ENCODE peak calls at places on chromosomes 5 and 9, in six cellular contexts. G is fibroblast of the aortic adventitia, P is ovary, E is transverse colon, C is AG04450, J is fibroblast of lung. F is an unnamed sample.

GRCh38 chr5:181259974-181260719 is 796 bp downstream of the TRIM52 start:
- DNase-seq in E (no peak), P (no peak), C (no peak), J (no peak), G (no peak), F (no peak)

GRCh38 chr5:37875051-37875787 is 35.4 kb upstream of the GDNF start:
- DNase-seq in C (peak), G (peak), P (no peak), J (peak), E (no peak), F (peak)

GRCh38 chr5:54807421-54807820 is 178.0 kb downstream of the ESM1 start:
- DNase-seq in G (peak), E (no peak), J (peak), C (peak), P (no peak), F (peak)

GRCh38 chr5:8633706-8634105 is 764.8 kb downstream of the MTRR start:
- DNase-seq in C (no peak), G (peak), P (no peak), J (peak), E (no peak), F (peak)

GRCh38 chr5:40240671-40241070 is 439.0 kb upstream of the PTGER4 start:
- DNase-seq in E (no peak), G (no peak), P (no peak), J (no peak), C (no peak), F (no peak)

GRCh38 chr5:55517804-55518203 is 17.0 kb downstream of the PLPP1 start:
- DNase-seq in J (no peak), G (no peak), E (peak), C (no peak), P (no peak), F (no peak)

GRCh38 chr5:145775893-145776444 is 59.2 kb downstream of the PRELID2 start:
- DNase-seq in J (peak), C (peak), E (no peak), G (peak), P (no peak), F (peak)

GRCh38 chr9:87657190-87657589 is 68.7 kb upstream of the CTSL start:
- DNase-seq in J (no peak), C (no peak), G (no peak), E (no peak), P (no peak), F (peak)

GRCh38 chr5:138985683-138986082 is 110.5 kb upstream of the LRRTM2 start:
- DNase-seq in J (no peak), C (no peak), P (no peak), E (no peak), G (no peak), F (no peak)

GRCh38 chr5:81268797-81269196 is 32.6 kb upstream of the ZCCHC9 start:
- DNase-seq in P (no peak), J (peak), C (peak), E (no peak), G (peak), F (peak)

GRCh38 chr5:143931389-143931984 is 119.5 kb downstream of the HMHB1 start:
- DNase-seq in J (no peak), P (no peak), G (peak), C (no peak), E (no peak), F (no peak)

GRCh38 chr9:19484699-19485098 is 75.9 kb downstream of the ACER2 start:
- DNase-seq in C (no peak), J (no peak), P (no peak), G (no peak), E (no peak), F (no peak)

GRCh38 chr5:130104895-130105684 is 200.8 kb downstream of the CHSY3 start:
- DNase-seq in J (no peak), G (peak), C (no peak), P (no peak), E (no peak), F (no peak)

GRCh38 chr9:7178729-7179128 is 421.0 kb downstream of the KDM4C start:
- DNase-seq in J (no peak), P (no peak), G (no peak), E (no peak), C (no peak), F (no peak)

GRCh38 chr9:124941689-124942561 is 1.0 kb upstream of the GOLGA1 start:
- DNase-seq in C (no peak), G (peak), J (peak), P (peak), E (peak), F (peak)

GRCh38 chr9:131418143-131419028 is 24.5 kb downstream of the PRRC2B start:
- DNase-seq in J (no peak), C (no peak), G (no peak), E (peak), P (peak), F (no peak)

GRCh38 chr5:138000102-138000723 is 32.7 kb downstream of the FAM13B start:
- DNase-seq in G (peak), P (no peak), J (peak), E (no peak), C (no peak), F (peak)

GRCh38 chr9:13412323-13412722 is 132.8 kb upstream of the MPDZ start:
- DNase-seq in E (no peak), J (no peak), G (peak), C (no peak), P (no peak), F (no peak)

GRCh38 chr9:129393064-129393463 is 215.0 kb upstream of the IER5L start:
- DNase-seq in E (no peak), C (no peak), J (no peak), G (no peak), P (no peak), F (no peak)

GRCh38 chr5:10400411-10400810 is 41.3 kb upstream of the ROPN1L start:
- DNase-seq in J (no peak), E (no peak), G (no peak), C (no peak), P (no peak), F (no peak)

GRCh38 chr5:181215997-181216982 is 6.8 kb upstream of the TRIM41 start:
- DNase-seq in G (no peak), E (no peak), J (no peak), P (no peak), C (no peak), F (peak)

GRCh38 chr5:122053181-122054109 is 24.6 kb downstream of the LOX start:
- DNase-seq in J (peak), G (peak), P (no peak), E (no peak), C (no peak), F (no peak)

GRCh38 chr5:164580155-164580554 is 1074.7 kb downstream of the MAT2B start:
- DNase-seq in E (no peak), C (no peak), G (no peak), P (no peak), J (no peak), F (no peak)

GRCh38 chr5:109485030-109485429 is 75.3 kb upstream of the PJA2 start:
- DNase-seq in C (no peak), J (peak), E (peak), P (no peak), G (peak), F (peak)

GRCh38 chr5:1103505-1104326 is 8.1 kb downstream of the SLC12A7 start:
- DNase-seq in C (no peak), P (peak), E (peak), J (peak), G (peak), F (no peak)

GRCh38 chr5:51273871-51274270 is 109.4 kb upstream of the ISL1 start:
- DNase-seq in E (no peak), J (no peak), P (no peak), G (no peak), C (no peak), F (no peak)

GRCh38 chr9:97781902-97782301 is 71.1 kb upstream of the FOXE1 start:
- DNase-seq in J (no peak), C (no peak), E (no peak), P (no peak), G (no peak), F (no peak)

GRCh38 chr5:149561848-149562247 is 10.6 kb upstream of the CSNK1A1 start:
- DNase-seq in J (peak), E (no peak), C (peak), G (peak), P (no peak), F (peak)

GRCh38 chr5:52864884-52865283 is 77.2 kb downstream of the ITGA1 start:
- DNase-seq in J (peak), C (peak), P (no peak), G (no peak), E (no peak), F (peak)

DNA sequence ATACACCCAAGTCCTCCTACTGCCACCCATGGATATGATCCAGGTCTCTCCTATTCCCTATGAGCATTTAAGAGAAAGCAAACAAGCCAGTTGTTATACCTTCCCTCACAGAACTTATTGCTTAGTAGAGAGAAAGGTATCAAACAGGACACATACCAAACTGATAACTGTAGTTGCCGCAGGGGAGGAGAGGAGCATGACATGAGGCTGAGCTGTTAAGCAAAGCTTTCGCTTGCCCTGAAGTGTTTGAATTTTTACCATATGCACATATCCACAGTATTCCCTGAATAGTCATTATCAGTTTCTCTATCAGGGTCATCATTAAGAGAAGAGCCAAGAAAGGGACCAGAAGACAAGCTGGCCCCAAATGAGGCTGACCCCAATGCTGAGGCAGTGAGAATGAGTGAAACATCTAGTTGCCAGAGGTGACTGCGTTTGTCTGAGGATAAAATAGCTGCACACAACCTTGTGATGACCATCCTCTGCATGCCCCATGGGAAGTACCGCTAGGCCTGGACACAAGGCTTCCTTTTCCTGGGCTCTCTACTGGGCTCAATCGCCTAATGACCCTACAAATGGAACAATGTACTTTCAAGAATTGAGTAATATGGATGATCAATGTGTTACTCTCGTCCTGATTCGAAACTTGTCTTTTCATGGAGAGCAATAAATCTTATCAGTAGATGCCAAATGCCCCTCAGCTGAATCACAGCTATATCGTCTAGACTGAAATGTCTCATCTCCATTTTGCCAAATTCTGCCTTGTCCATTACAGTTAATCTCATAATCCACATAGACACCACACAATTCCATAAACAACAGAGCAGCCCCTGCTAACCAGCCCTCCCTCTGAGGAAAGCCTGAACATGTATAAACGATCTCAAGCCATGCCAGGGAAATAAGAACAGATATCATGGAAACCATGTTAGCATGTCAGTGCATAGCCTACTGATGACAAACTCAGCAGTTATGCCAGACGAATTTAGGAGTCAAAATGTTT is 4.3 kb upstream of the IFNK start:
- DNase-seq in P (no peak), C (no peak), J (no peak), G (no peak), E (no peak), F (no peak)
- H3K4me3 ChIP-seq in P (no peak), C (no peak), J (no peak), G (no peak), E (no peak), F (no peak)

GRCh38 chr5:30413540-30413939 is 779.9 kb upstream of the CDH6 start:
- DNase-seq in E (no peak), P (no peak), G (peak), J (no peak), C (no peak), F (peak)
- TF ChIP-seq CTCF in E (no peak), P (no peak), G (peak), J (no peak), C (peak), F (peak)

GRCh38 chr5:78178356-78178755 is 116.1 kb downstream of the AP3B1 start:
- DNase-seq in P (no peak), G (no peak), C (no peak), J (no peak), E (no peak), F (no peak)
- H3K4me3 ChIP-seq in P (no peak), G (no peak), C (no peak), J (no peak), E (no peak), F (no peak)

GRCh38 chr9:847505-847904 is 6.0 kb downstream of the DMRT1 start:
- DNase-seq in P (no peak), G (no peak), J (no peak), C (no peak), E (no peak), F (no peak)

GRCh38 chr9:846852-847251 is 5.4 kb downstream of the DMRT1 start:
- DNase-seq in P (no peak), C (no peak), G (no peak), E (no peak), J (no peak), F (no peak)

GRCh38 chr9:840343-840742 is 1.2 kb upstream of the DMRT1 start:
- DNase-seq in J (no peak), G (no peak), P (no peak), C (no peak), E (no peak), F (no peak)

GRCh38 chr9:841371-842209 is at the start of gene DMRT1:
- DNase-seq in C (no peak), P (no peak), J (no peak), E (no peak), G (no peak), F (no peak)

GRCh38 chr9:842918-843468 is 1.5 kb downstream of the DMRT1 start:
- DNase-seq in P (no peak), C (no peak), E (no peak), G (no peak), J (no peak), F (no peak)
- TF ChIP-seq CTCF in P (no peak), C (no peak), E (no peak), G (no peak), J (no peak), F (no peak)

GRCh38 chr9:91192785-91193657 is 168.7 kb downstream of the AUH start:
- DNase-seq in P (peak), G (peak), C (peak), E (peak), J (peak), F (peak)
- H3K4me3 ChIP-seq in P (peak), G (peak), C (peak), E (peak), J (peak), F (peak)

GRCh38 chr5:78555870-78556269 is 92.7 kb downstream of the LHFPL2 start:
- DNase-seq in E (no peak), C (no peak), J (no peak), P (no peak), G (no peak), F (no peak)
- TF ChIP-seq CTCF in E (no peak), C (no peak), J (no peak), P (no peak), G (no peak), F (peak)

GRCh38 chr5:80240368-80240986 is 15.4 kb downstream of the SERINC5 start:
- DNase-seq in J (no peak), G (no peak), E (no peak), C (no peak), P (no peak), F (no peak)
- H3K4me3 ChIP-seq in J (no peak), G (no peak), E (no peak), C (no peak), P (no peak), F (no peak)

DNA sequence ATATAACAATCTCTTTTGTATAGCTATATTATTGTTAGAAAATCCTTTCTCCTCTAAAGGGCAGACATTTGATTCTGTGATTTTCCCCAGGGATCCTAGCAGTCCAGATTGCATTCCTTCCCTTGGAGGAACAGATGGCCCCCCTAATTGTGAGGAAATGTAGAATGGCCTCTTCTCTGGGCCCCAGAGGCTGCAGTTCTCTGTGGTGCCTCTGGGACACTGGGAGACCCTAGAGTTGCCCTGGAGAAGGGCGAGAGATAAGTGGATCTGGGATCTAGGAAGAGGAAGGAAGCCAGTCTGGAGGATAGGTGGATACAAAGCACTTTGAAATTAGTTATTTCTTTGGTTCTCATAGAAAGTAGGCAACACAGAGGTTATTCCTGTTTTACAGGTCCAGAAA is 1.9 kb upstream of the HINT2 start:
- DNase-seq in C (no peak), G (no peak), P (no peak), E (no peak), J (no peak), F (no peak)
- TF ChIP-seq CTCF in C (peak), G (no peak), P (no peak), E (no peak), J (no peak), F (no peak)

GRCh38 chr5:124162782-124163532 is 583.5 kb downstream of the ZNF608 start:
- DNase-seq in P (no peak), G (no peak), E (peak), C (no peak), J (no peak), F (peak)
- H3K4me3 ChIP-seq in P (no peak), G (no peak), E (no peak), C (peak), J (peak), F (no peak)

F was measured in astrocyte of the spinal cord.